ENCODE peak calls at places on chromosomes 4 and X, in four cellular contexts. One of them, this sample, is unnamed.

GRCh38 chrX:103831342-103831802 is 685 bp downstream of the RAB9B start:
- DNase-seq in GM12878: no peak
- DNase-seq in K562: peak
- DNase-seq in HepG2: no peak
- DNase-seq in this sample: no peak

GRCh38 chr4:110310795-110311194 is 112.4 kb upstream of the ELOVL6 start:
- DNase-seq in GM12878: peak
- DNase-seq in K562: no peak
- DNase-seq in HepG2: no peak
- DNase-seq in this sample: no peak

GRCh38 chr4:156581693-156582092 is 389.9 kb downstream of the PDGFC start:
- DNase-seq in GM12878: no peak
- DNase-seq in K562: no peak
- DNase-seq in HepG2: no peak
- DNase-seq in this sample: no peak

GRCh38 chr4:44493924-44494323 is 45.3 kb upstream of the KCTD8 start:
- DNase-seq in GM12878: no peak
- DNase-seq in K562: peak
- DNase-seq in HepG2: peak
- DNase-seq in this sample: no peak

GRCh38 chr4:125958519-125958918 is 643.8 kb downstream of the FAT4 start:
- DNase-seq in GM12878: no peak
- DNase-seq in K562: no peak
- DNase-seq in HepG2: no peak
- DNase-seq in this sample: no peak

GRCh38 chrX:11499076-11500044 is 166.4 kb downstream of the ARHGAP6 start:
- DNase-seq in GM12878: no peak
- DNase-seq in K562: no peak
- DNase-seq in HepG2: no peak
- DNase-seq in this sample: no peak

GRCh38 chr4:17096692-17097091 is 198.2 kb upstream of the LDB2 start:
- DNase-seq in GM12878: no peak
- DNase-seq in K562: no peak
- DNase-seq in HepG2: no peak
- DNase-seq in this sample: no peak

GRCh38 chr4:164772076-164772475 is 18.1 kb downstream of the SMIM31 start:
- DNase-seq in GM12878: no peak
- DNase-seq in K562: no peak
- DNase-seq in HepG2: no peak
- DNase-seq in this sample: no peak

GRCh38 chrX:40646489-40647306 is 663 bp downstream of the CXorf38 start:
- DNase-seq in GM12878: no peak
- DNase-seq in K562: peak
- DNase-seq in HepG2: no peak
- DNase-seq in this sample: peak

GRCh38 chrX:44244008-44244407 is 99.5 kb downstream of the EFHC2 start:
- DNase-seq in GM12878: no peak
- DNase-seq in K562: no peak
- DNase-seq in HepG2: no peak
- DNase-seq in this sample: no peak

GRCh38 chr4:8214091-8214490 is 15.0 kb downstream of the SH3TC1 start:
- DNase-seq in GM12878: no peak
- DNase-seq in K562: no peak
- DNase-seq in HepG2: no peak
- DNase-seq in this sample: no peak

GRCh38 chrX:11188664-11189063 is 77.5 kb downstream of the HCCS start:
- DNase-seq in GM12878: no peak
- DNase-seq in K562: no peak
- DNase-seq in HepG2: no peak
- DNase-seq in this sample: no peak

GRCh38 chrX:71541546-71542022 is 8.7 kb downstream of the OGT start:
- DNase-seq in GM12878: no peak
- DNase-seq in K562: no peak
- DNase-seq in HepG2: no peak
- DNase-seq in this sample: no peak

GRCh38 chr4:159010563-159011260 is 92.2 kb upstream of the RAPGEF2 start:
- DNase-seq in GM12878: no peak
- DNase-seq in K562: no peak
- DNase-seq in HepG2: peak
- DNase-seq in this sample: no peak

GRCh38 chrX:153519569-153520285 is 2.3 kb downstream of the ATP2B3 start:
- DNase-seq in GM12878: no peak
- DNase-seq in K562: no peak
- DNase-seq in HepG2: no peak
- DNase-seq in this sample: no peak

GRCh38 chrX:41921492-41922124 is 1.7 kb downstream of the CASK start:
- DNase-seq in GM12878: peak
- DNase-seq in K562: no peak
- DNase-seq in HepG2: peak
- DNase-seq in this sample: no peak

GRCh38 chrX:120604359-120604782 is 470 bp downstream of the MCTS1 start:
- DNase-seq in GM12878: no peak
- DNase-seq in K562: peak
- DNase-seq in HepG2: peak
- DNase-seq in this sample: no peak

GRCh38 chr4:124484008-124484407 is 228.5 kb downstream of the ANKRD50 start:
- DNase-seq in GM12878: no peak
- DNase-seq in K562: no peak
- DNase-seq in HepG2: no peak
- DNase-seq in this sample: no peak

GRCh38 chr4:116387942-116388474 is 697.4 kb downstream of the TRAM1L1 start:
- DNase-seq in GM12878: no peak
- DNase-seq in K562: no peak
- DNase-seq in HepG2: no peak
- DNase-seq in this sample: no peak

GRCh38 chrX:20829665-20830481 is 544.3 kb upstream of the CNKSR2 start:
- DNase-seq in GM12878: no peak
- DNase-seq in K562: no peak
- DNase-seq in HepG2: no peak
- DNase-seq in this sample: no peak

GRCh38 chr4:185275501-185275900 is 66.1 kb downstream of the SNX25 start:
- DNase-seq in GM12878: no peak
- DNase-seq in K562: no peak
- DNase-seq in HepG2: no peak
- DNase-seq in this sample: no peak

GRCh38 chr4:108155373-108155772 is 13.4 kb downstream of the LEF1 start:
- DNase-seq in GM12878: no peak
- DNase-seq in K562: no peak
- DNase-seq in HepG2: no peak
- DNase-seq in this sample: peak

GRCh38 chr4:73067971-73068394 is 1.5 kb downstream of the COX18 start:
- DNase-seq in GM12878: no peak
- DNase-seq in K562: no peak
- DNase-seq in HepG2: no peak
- DNase-seq in this sample: no peak

GRCh38 chrX:63275127-63275526 is 76.0 kb downstream of the SPIN4 start:
- DNase-seq in GM12878: peak
- DNase-seq in K562: peak
- DNase-seq in HepG2: peak
- DNase-seq in this sample: peak

GRCh38 chrX:30521440-30522182 is 56.0 kb downstream of the TASL start:
- DNase-seq in GM12878: no peak
- DNase-seq in K562: no peak
- DNase-seq in HepG2: no peak
- DNase-seq in this sample: no peak

GRCh38 chrX:128929281-128930057 is 593.8 kb downstream of the SMARCA1 start:
- DNase-seq in GM12878: no peak
- DNase-seq in K562: no peak
- DNase-seq in HepG2: peak
- DNase-seq in this sample: no peak

GRCh38 chrX:103329991-103330390 is at the start of gene TCEAL7:
- DNase-seq in GM12878: no peak
- DNase-seq in K562: no peak
- DNase-seq in HepG2: no peak
- DNase-seq in this sample: peak

GRCh38 chrX:125108926-125109325 is 210.7 kb upstream of the TEX13C start:
- DNase-seq in GM12878: no peak
- DNase-seq in K562: no peak
- DNase-seq in HepG2: no peak
- DNase-seq in this sample: no peak

GRCh38 chr4:7939377-7940108 is at the start of gene AFAP1:
- DNase-seq in GM12878: no peak
- DNase-seq in K562: peak
- DNase-seq in HepG2: peak
- DNase-seq in this sample: peak

GRCh38 chr4:4984186-4984585 is 35.1 kb downstream of the CYTL1 start:
- DNase-seq in GM12878: no peak
- DNase-seq in K562: no peak
- DNase-seq in HepG2: no peak
- DNase-seq in this sample: no peak
- TF ChIP-seq CBFB in GM12878: no peak
- TF ChIP-seq CBFB in K562: no peak
- TF ChIP-seq CBFB in HepG2: no peak
- TF ChIP-seq CBFB in this sample: no peak

DNA sequence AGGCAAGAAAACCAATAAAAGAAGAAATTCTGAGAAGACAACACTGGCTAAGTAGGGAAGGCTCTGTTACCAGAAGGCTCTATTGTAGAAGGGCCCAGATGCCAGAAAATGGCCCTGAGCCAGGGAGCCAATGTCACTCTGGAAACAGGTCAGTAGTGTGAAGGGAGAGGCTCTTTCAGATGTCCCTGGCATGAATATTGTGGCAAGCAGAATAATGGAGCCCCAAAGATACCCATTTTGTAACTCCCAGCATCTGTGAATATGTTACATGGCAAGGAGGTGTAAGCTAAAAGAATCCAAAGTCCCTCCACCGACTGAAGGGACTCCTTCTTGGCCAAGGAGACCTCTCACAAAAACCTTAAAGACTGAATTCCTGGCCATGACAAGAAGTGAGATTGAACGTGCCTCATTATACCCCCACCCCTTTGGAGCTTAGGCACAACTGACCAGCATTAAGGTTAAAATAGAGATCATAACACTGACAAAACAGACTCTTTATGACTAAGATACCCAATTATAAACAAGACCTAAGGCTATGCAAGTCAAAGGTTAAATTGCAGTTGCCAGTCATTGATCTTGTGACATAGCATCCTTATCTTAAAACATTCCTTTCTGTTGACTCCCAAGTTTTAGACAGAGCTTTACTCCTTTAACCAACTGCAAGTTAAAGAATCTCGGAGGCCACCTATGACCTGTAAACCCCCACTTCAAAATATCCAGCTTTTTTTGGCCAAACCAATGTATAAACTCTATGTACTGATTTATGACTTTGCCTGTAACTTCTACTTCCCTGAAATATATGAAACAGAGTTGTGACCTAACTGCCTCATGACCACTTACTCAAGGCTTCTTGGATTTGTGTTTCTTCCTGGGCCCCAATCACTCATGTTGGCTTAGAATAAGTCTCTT is 42.2 kb upstream of the SMIM10 start:
- DNase-seq in GM12878: no peak
- DNase-seq in K562: no peak
- DNase-seq in HepG2: peak
- DNase-seq in this sample: no peak
- TF ChIP-seq CBFB in GM12878: no peak
- TF ChIP-seq CBFB in K562: no peak
- TF ChIP-seq CBFB in HepG2: no peak
- TF ChIP-seq CBFB in this sample: no peak

GRCh38 chrX:42948723-42949122 is 170.8 kb upstream of the PPP1R2C start:
- DNase-seq in GM12878: no peak
- DNase-seq in K562: no peak
- DNase-seq in HepG2: no peak
- DNase-seq in this sample: no peak
- TF ChIP-seq CBFB in GM12878: no peak
- TF ChIP-seq CBFB in K562: no peak
- TF ChIP-seq CBFB in HepG2: no peak
- TF ChIP-seq CBFB in this sample: no peak

DNA sequence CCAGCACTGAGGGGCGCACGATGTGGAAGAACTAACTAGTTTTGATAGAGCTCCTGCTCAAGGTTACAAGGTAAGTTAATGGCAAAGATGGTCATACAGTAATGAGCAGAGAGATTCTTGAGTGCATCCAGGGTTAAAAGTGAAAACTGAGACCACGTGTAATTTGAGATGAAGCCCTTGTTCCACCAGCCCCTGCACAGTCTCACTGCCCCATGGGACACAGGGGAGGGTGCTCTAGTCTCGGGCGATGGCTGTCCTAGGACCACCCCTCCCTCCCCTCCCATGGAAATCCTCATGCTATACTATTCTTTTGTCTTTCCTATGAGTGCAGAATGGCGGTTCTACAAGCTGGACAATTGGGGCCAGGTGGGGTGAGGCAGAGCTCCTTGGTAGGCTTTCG is 1.8 kb downstream of the G6PD start:
- DNase-seq in GM12878: no peak
- DNase-seq in K562: no peak
- DNase-seq in HepG2: no peak
- DNase-seq in this sample: no peak
- TF ChIP-seq CBFB in GM12878: no peak
- TF ChIP-seq CBFB in K562: no peak
- TF ChIP-seq CBFB in HepG2: no peak
- TF ChIP-seq CBFB in this sample: no peak

GRCh38 chr4:87901426-87901825 is 68.7 kb downstream of the MEPE start:
- DNase-seq in GM12878: no peak
- DNase-seq in K562: no peak
- DNase-seq in HepG2: no peak
- DNase-seq in this sample: no peak

DNA sequence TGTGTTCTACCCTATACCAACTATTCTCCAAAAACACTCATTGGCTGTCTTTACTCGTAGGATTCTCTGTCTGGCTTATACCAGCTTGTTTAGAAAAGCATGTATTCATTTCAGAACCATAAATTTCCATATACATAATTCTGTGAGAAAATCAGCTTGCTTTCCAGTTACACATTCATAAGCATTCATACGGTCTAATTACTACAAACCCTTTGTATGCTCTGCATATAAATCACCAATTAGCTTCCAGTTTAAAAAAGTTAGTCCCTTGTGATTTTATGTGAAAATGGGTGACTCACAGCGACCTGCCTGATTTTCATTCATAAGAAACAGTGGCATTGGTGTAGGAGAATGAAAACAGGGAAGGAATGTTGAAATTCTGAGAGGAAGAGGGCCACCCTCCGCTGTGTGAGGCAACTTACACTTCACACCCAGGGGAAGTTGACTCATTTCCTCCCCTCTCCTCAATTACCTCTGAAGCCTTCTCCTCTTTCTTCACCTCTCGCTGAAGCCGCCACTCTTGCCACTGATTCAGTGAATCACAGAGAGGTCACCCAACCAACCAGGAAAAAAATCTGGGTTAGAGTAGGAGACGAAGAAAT is 63.4 kb downstream of the MEPE start:
- DNase-seq in GM12878: no peak
- DNase-seq in K562: no peak
- DNase-seq in HepG2: peak
- DNase-seq in this sample: no peak
- TF ChIP-seq CBFB in GM12878: no peak
- TF ChIP-seq CBFB in K562: no peak
- TF ChIP-seq CBFB in HepG2: no peak
- TF ChIP-seq CBFB in this sample: no peak